ENCODE peak calls at places on chromosomes 6 and 20, in ten cellular contexts. One of them, this sample, is unnamed.

GRCh38 chr20:36575066-36575743 is 1.8 kb downstream of the TGIF2 start:
- DNase-seq in BJ: no peak
- DNase-seq in HCT116: no peak
- DNase-seq in Peyer's patch: peak; percentile 52
- DNase-seq in A549: peak; percentile 46
- DNase-seq in sigmoid colon: peak; percentile 87
- DNase-seq in transverse colon: peak; percentile 53
- DNase-seq in AG04450: no peak
- DNase-seq in fibroblast of pulmonary artery: peak; percentile 61
- DNase-seq in heart right ventricle: peak; percentile 46
- DNase-seq in this sample: peak; percentile 45

GRCh38 chr6:15066433-15067337 is 179.2 kb upstream of the JARID2 start:
- DNase-seq in BJ: no peak
- DNase-seq in HCT116: no peak
- DNase-seq in Peyer's patch: no peak
- DNase-seq in A549: no peak
- DNase-seq in sigmoid colon: peak; percentile 76
- DNase-seq in transverse colon: peak; percentile 28
- DNase-seq in AG04450: peak; percentile 42
- DNase-seq in fibroblast of pulmonary artery: peak; percentile 76
- DNase-seq in heart right ventricle: no peak
- DNase-seq in this sample: peak; percentile 26

GRCh38 chr6:96939019-96939805 is 14.7 kb downstream of the KLHL32 start:
- DNase-seq in BJ: no peak
- DNase-seq in HCT116: peak; percentile 67
- DNase-seq in Peyer's patch: no peak
- DNase-seq in A549: no peak
- DNase-seq in sigmoid colon: no peak
- DNase-seq in transverse colon: no peak
- DNase-seq in AG04450: no peak
- DNase-seq in fibroblast of pulmonary artery: peak; percentile 64
- DNase-seq in heart right ventricle: no peak
- DNase-seq in this sample: no peak

GRCh38 chr6:18260448-18261106 is 3.8 kb downstream of the DEK start:
- DNase-seq in BJ: no peak
- DNase-seq in HCT116: no peak
- DNase-seq in Peyer's patch: no peak
- DNase-seq in A549: no peak
- DNase-seq in sigmoid colon: no peak
- DNase-seq in transverse colon: no peak
- DNase-seq in AG04450: no peak
- DNase-seq in fibroblast of pulmonary artery: peak; percentile 15
- DNase-seq in heart right ventricle: no peak
- DNase-seq in this sample: no peak

GRCh38 chr6:42104095-42104806 is 38.2 kb downstream of the C6orf132 start:
- DNase-seq in BJ: no peak
- DNase-seq in HCT116: no peak
- DNase-seq in Peyer's patch: peak; percentile 69
- DNase-seq in A549: no peak
- DNase-seq in sigmoid colon: peak; percentile 91
- DNase-seq in transverse colon: peak; percentile 70
- DNase-seq in AG04450: no peak
- DNase-seq in fibroblast of pulmonary artery: peak; percentile 85
- DNase-seq in heart right ventricle: peak; percentile 77
- DNase-seq in this sample: peak; percentile 75

GRCh38 chr6:139965393-139965792 is 590.9 kb upstream of the CITED2 start:
- DNase-seq in BJ: no peak
- DNase-seq in HCT116: no peak
- DNase-seq in Peyer's patch: no peak
- DNase-seq in A549: no peak
- DNase-seq in sigmoid colon: no peak
- DNase-seq in transverse colon: no peak
- DNase-seq in AG04450: no peak
- DNase-seq in fibroblast of pulmonary artery: peak; percentile 49
- DNase-seq in heart right ventricle: no peak
- DNase-seq in this sample: no peak

GRCh38 chr6:113414511-113414910 is 442.6 kb upstream of the MARCKS start:
- DNase-seq in BJ: no peak
- DNase-seq in HCT116: peak; percentile 57
- DNase-seq in Peyer's patch: no peak
- DNase-seq in A549: peak; percentile 9
- DNase-seq in sigmoid colon: no peak
- DNase-seq in transverse colon: peak; percentile 23
- DNase-seq in AG04450: peak; percentile 36
- DNase-seq in fibroblast of pulmonary artery: peak; percentile 82
- DNase-seq in heart right ventricle: no peak
- DNase-seq in this sample: no peak

GRCh38 chr6:20850687-20851416 is 316.6 kb downstream of the CDKAL1 start:
- DNase-seq in BJ: no peak
- DNase-seq in HCT116: no peak
- DNase-seq in Peyer's patch: no peak
- DNase-seq in A549: no peak
- DNase-seq in sigmoid colon: no peak
- DNase-seq in transverse colon: no peak
- DNase-seq in AG04450: no peak
- DNase-seq in fibroblast of pulmonary artery: no peak
- DNase-seq in heart right ventricle: no peak
- DNase-seq in this sample: no peak

GRCh38 chr6:35392773-35393672 is 50.7 kb downstream of the PPARD start:
- DNase-seq in BJ: no peak
- DNase-seq in HCT116: no peak
- DNase-seq in Peyer's patch: no peak
- DNase-seq in A549: no peak
- DNase-seq in sigmoid colon: no peak
- DNase-seq in transverse colon: no peak
- DNase-seq in AG04450: no peak
- DNase-seq in fibroblast of pulmonary artery: no peak
- DNase-seq in heart right ventricle: no peak
- DNase-seq in this sample: no peak

GRCh38 chr6:35388023-35388422 is 45.7 kb downstream of the PPARD start:
- DNase-seq in BJ: no peak
- DNase-seq in HCT116: no peak
- DNase-seq in Peyer's patch: no peak
- DNase-seq in A549: no peak
- DNase-seq in sigmoid colon: no peak
- DNase-seq in transverse colon: no peak
- DNase-seq in AG04450: no peak
- DNase-seq in fibroblast of pulmonary artery: no peak
- DNase-seq in heart right ventricle: no peak
- DNase-seq in this sample: no peak

GRCh38 chr6:35392111-35392702 is 49.8 kb downstream of the PPARD start:
- DNase-seq in BJ: no peak
- DNase-seq in HCT116: no peak
- DNase-seq in Peyer's patch: peak; percentile 89
- DNase-seq in A549: no peak
- DNase-seq in sigmoid colon: no peak
- DNase-seq in transverse colon: peak; percentile 90
- DNase-seq in AG04450: no peak
- DNase-seq in fibroblast of pulmonary artery: no peak
- DNase-seq in heart right ventricle: no peak
- DNase-seq in this sample: peak; percentile 21

GRCh38 chr6:35388772-35389352 is 46.5 kb downstream of the PPARD start:
- DNase-seq in BJ: no peak
- DNase-seq in HCT116: no peak
- DNase-seq in Peyer's patch: no peak
- DNase-seq in A549: no peak
- DNase-seq in sigmoid colon: no peak
- DNase-seq in transverse colon: peak; percentile 34
- DNase-seq in AG04450: no peak
- DNase-seq in fibroblast of pulmonary artery: no peak
- DNase-seq in heart right ventricle: no peak
- DNase-seq in this sample: no peak

DNA sequence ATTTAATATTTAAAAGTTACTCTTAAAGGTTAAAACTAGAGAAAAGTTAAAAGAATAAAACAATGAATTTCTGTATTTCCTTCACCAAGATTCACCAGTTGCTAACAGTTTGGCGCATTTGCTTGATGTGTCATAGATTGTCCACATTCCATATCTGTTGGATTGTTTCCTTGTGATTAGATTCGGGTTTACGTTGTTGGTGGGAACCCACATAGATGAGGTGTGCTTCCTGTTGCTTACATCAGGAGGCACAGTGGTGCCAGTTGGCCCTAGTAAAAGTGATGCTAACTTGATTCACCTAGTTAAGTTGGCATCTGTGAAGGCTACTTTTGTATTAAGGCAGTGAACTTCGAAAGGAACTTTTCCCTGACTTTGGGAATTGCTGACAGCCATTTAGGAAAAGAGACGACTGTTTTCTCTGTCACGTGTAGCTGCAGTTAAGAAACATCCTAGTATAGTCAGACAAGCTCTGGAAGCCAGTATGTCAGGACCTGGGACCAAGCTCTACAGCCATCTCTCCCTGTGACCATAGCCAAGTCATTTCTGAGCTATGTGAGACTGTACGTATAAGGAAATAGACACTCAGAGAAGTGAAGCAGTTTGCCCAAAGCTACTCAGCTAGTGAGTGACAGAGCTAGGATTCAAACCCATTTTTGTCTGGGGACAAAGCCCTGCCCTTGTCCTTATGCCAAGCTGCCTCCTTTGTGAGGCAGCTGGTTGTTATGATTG is 49.0 kb downstream of the PPARD start:
- DNase-seq in BJ: peak; percentile 47
- DNase-seq in HCT116: peak; percentile 70
- DNase-seq in Peyer's patch: no peak
- DNase-seq in A549: no peak
- DNase-seq in sigmoid colon: no peak
- DNase-seq in transverse colon: no peak
- DNase-seq in AG04450: peak; percentile 85
- DNase-seq in fibroblast of pulmonary artery: peak; percentile 89
- DNase-seq in heart right ventricle: no peak
- DNase-seq in this sample: no peak
- TF ChIP-seq CTCF in BJ: no peak
- TF ChIP-seq CTCF in HCT116: no peak
- TF ChIP-seq CTCF in Peyer's patch: no peak
- TF ChIP-seq CTCF in A549: no peak
- TF ChIP-seq CTCF in sigmoid colon: no peak
- TF ChIP-seq CTCF in transverse colon: no peak
- TF ChIP-seq CTCF in AG04450: peak; percentile 38
- TF ChIP-seq CTCF in fibroblast of pulmonary artery: peak; percentile 2
- TF ChIP-seq CTCF in heart right ventricle: no peak
- TF ChIP-seq CTCF in this sample: no peak

GRCh38 chr20:30912006-30912660 is 345.3 kb upstream of the DEFB115 start:
- DNase-seq in BJ: no peak
- DNase-seq in HCT116: no peak
- DNase-seq in Peyer's patch: no peak
- DNase-seq in A549: no peak
- DNase-seq in sigmoid colon: no peak
- DNase-seq in transverse colon: no peak
- DNase-seq in AG04450: no peak
- DNase-seq in fibroblast of pulmonary artery: peak; percentile 14
- DNase-seq in heart right ventricle: no peak
- DNase-seq in this sample: no peak
- TF ChIP-seq CTCF in BJ: no peak
- TF ChIP-seq CTCF in HCT116: no peak
- TF ChIP-seq CTCF in Peyer's patch: no peak
- TF ChIP-seq CTCF in A549: no peak
- TF ChIP-seq CTCF in sigmoid colon: no peak
- TF ChIP-seq CTCF in transverse colon: no peak
- TF ChIP-seq CTCF in AG04450: no peak
- TF ChIP-seq CTCF in fibroblast of pulmonary artery: no peak
- TF ChIP-seq CTCF in heart right ventricle: peak; percentile 15
- TF ChIP-seq CTCF in this sample: peak; percentile 41

DNA sequence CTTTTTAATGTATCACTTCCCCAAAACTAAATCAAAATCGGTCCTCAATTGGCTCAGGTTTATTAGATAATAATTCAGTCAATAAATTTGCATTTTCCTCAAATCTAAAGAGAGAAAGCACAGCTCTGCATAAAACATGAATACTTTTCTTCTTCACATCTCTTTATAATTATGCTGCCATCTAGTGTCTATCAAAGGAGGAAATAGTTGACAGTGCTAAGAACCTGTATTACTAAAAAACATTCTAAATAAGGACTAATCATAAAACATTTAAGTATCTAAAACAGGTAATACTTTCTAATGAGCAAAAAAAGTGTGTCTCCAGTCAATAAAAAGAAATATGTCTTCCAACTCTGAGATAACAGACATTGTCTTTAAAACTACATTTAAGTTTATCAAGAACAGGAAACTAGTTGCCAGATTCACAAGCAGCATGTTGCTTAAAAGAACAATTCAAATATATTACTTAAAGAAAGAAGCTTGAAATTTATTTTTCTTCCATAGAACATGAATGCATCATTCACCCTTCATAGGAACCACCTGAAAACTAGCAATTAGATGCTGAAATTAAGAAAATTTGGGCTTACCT is 56.5 kb upstream of the DST start:
- DNase-seq in BJ: no peak
- DNase-seq in HCT116: no peak
- DNase-seq in Peyer's patch: no peak
- DNase-seq in A549: no peak
- DNase-seq in sigmoid colon: no peak
- DNase-seq in transverse colon: no peak
- DNase-seq in AG04450: no peak
- DNase-seq in fibroblast of pulmonary artery: peak; percentile 69
- DNase-seq in heart right ventricle: no peak
- DNase-seq in this sample: no peak
- TF ChIP-seq CTCF in BJ: peak; percentile 39
- TF ChIP-seq CTCF in HCT116: peak; percentile 59
- TF ChIP-seq CTCF in Peyer's patch: no peak
- TF ChIP-seq CTCF in A549: peak; percentile 56
- TF ChIP-seq CTCF in sigmoid colon: peak; percentile 35
- TF ChIP-seq CTCF in transverse colon: peak; percentile 55
- TF ChIP-seq CTCF in AG04450: peak; percentile 52
- TF ChIP-seq CTCF in fibroblast of pulmonary artery: peak; percentile 53
- TF ChIP-seq CTCF in heart right ventricle: peak; percentile 72
- TF ChIP-seq CTCF in this sample: peak; percentile 72

GRCh38 chr20:32564440-32564839 is 20.7 kb downstream of the NOL4L start:
- DNase-seq in BJ: no peak
- DNase-seq in HCT116: no peak
- DNase-seq in Peyer's patch: no peak
- DNase-seq in A549: no peak
- DNase-seq in sigmoid colon: no peak
- DNase-seq in transverse colon: no peak
- DNase-seq in AG04450: no peak
- DNase-seq in fibroblast of pulmonary artery: no peak
- DNase-seq in heart right ventricle: no peak
- DNase-seq in this sample: no peak

GRCh38 chr20:32560482-32560988 is 24.6 kb downstream of the NOL4L start:
- DNase-seq in BJ: no peak
- DNase-seq in HCT116: no peak
- DNase-seq in Peyer's patch: no peak
- DNase-seq in A549: no peak
- DNase-seq in sigmoid colon: no peak
- DNase-seq in transverse colon: no peak
- DNase-seq in AG04450: no peak
- DNase-seq in fibroblast of pulmonary artery: no peak
- DNase-seq in heart right ventricle: no peak
- DNase-seq in this sample: no peak

GRCh38 chr20:32563311-32564272 is 21.5 kb downstream of the NOL4L start:
- DNase-seq in BJ: no peak
- DNase-seq in HCT116: no peak
- DNase-seq in Peyer's patch: no peak
- DNase-seq in A549: no peak
- DNase-seq in sigmoid colon: no peak
- DNase-seq in transverse colon: no peak
- DNase-seq in AG04450: no peak
- DNase-seq in fibroblast of pulmonary artery: no peak
- DNase-seq in heart right ventricle: no peak
- DNase-seq in this sample: no peak

GRCh38 chr20:32560989-32561830 is 23.9 kb downstream of the NOL4L start:
- DNase-seq in BJ: no peak
- DNase-seq in HCT116: no peak
- DNase-seq in Peyer's patch: no peak
- DNase-seq in A549: no peak
- DNase-seq in sigmoid colon: no peak
- DNase-seq in transverse colon: no peak
- DNase-seq in AG04450: no peak
- DNase-seq in fibroblast of pulmonary artery: no peak
- DNase-seq in heart right ventricle: no peak
- DNase-seq in this sample: no peak

DNA sequence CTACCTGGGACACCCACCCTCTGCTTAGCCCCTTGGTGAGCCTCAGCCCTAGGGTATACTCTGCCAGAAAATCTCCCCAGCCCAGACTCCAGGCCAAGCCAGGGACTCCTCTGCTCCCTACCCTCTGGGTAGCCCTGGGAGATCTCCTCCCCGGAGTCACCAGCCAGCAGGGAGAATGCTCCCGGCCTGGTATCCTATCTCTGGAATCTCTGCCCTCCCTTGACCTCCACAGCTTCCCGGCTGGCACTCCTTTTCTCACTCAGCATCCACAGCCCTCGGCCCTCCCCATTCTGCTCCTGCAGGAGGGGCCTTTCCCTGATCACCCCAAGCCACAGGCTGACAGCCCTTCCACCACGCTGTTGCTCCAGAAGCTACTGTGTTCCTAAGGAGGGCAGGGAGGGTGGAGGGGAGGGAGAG is 22.6 kb downstream of the NOL4L start:
- DNase-seq in BJ: no peak
- DNase-seq in HCT116: no peak
- DNase-seq in Peyer's patch: no peak
- DNase-seq in A549: no peak
- DNase-seq in sigmoid colon: no peak
- DNase-seq in transverse colon: no peak
- DNase-seq in AG04450: no peak
- DNase-seq in fibroblast of pulmonary artery: no peak
- DNase-seq in heart right ventricle: no peak
- DNase-seq in this sample: no peak
- TF ChIP-seq CTCF in BJ: no peak
- TF ChIP-seq CTCF in HCT116: no peak
- TF ChIP-seq CTCF in Peyer's patch: no peak
- TF ChIP-seq CTCF in A549: no peak
- TF ChIP-seq CTCF in sigmoid colon: no peak
- TF ChIP-seq CTCF in transverse colon: no peak
- TF ChIP-seq CTCF in AG04450: no peak
- TF ChIP-seq CTCF in fibroblast of pulmonary artery: no peak
- TF ChIP-seq CTCF in heart right ventricle: no peak
- TF ChIP-seq CTCF in this sample: no peak